ENCODE peak calls at places on chromosomes 12 and 14, in ten cellular contexts. O, W, J, M, S, G, V, T, P and R are unnamed samples.

GRCh38 chr12:49566361-49566760 is 1.6 kb downstream of the MCRS1 start:
- DNase-seq in W (no peak), P (no peak), G (no peak), O (no peak), J (no peak), M (no peak), T (no peak), V (no peak), S (no peak), R (no peak)

GRCh38 chr12:122459211-122459610 is 36.7 kb upstream of the CLIP1 start:
- DNase-seq in T (no peak), G (no peak), J (no peak), V (no peak), W (no peak), S (no peak), M (no peak), O (no peak), P (no peak), R (no peak)

GRCh38 chr12:63805704-63806672 is 26.3 kb downstream of the RXYLT1 start:
- DNase-seq in T (no peak), P (no peak), V (peak; percentile 65), G (peak; percentile 59), O (peak; percentile 91), J (no peak), S (no peak), W (peak; percentile 86), M (no peak), R (no peak)

GRCh38 chr14:71554323-71554722 is 377.9 kb upstream of the RGS6 start:
- DNase-seq in T (no peak), O (no peak), W (no peak), P (no peak), G (no peak), V (no peak), S (peak; percentile 34), J (no peak), M (no peak), R (no peak)

GRCh38 chr14:30779210-30779609 is 95.1 kb upstream of the COCH start:
- DNase-seq in T (peak; percentile 24), V (peak; percentile 89), G (no peak), J (peak; percentile 38), M (no peak), P (no peak), O (peak; percentile 4), S (no peak), W (peak; percentile 57), R (peak; percentile 28)

GRCh38 chr12:93621986-93622385 is 49.5 kb downstream of the SOCS2 start:
- DNase-seq in V (no peak), O (no peak), W (no peak), M (no peak), G (no peak), T (peak; percentile 57), S (no peak), P (no peak), J (peak; percentile 27), R (no peak)

GRCh38 chr12:80142640-80143039 is 43.3 kb downstream of the OTOGL start:
- DNase-seq in J (no peak), V (no peak), P (no peak), S (peak; percentile 5), W (no peak), G (no peak), O (no peak), M (no peak), T (no peak), R (peak; percentile 10)

GRCh38 chr14:76957224-76957881 is 71.2 kb downstream of the IRF2BPL start:
- DNase-seq in G (no peak), J (peak; percentile 28), S (peak; percentile 84), V (no peak), M (no peak), W (peak; percentile 44), P (peak; percentile 64), T (no peak), O (no peak), R (no peak)

GRCh38 chr12:114342651-114343050 is 63.3 kb downstream of the TBX5 start:
- DNase-seq in M (no peak), S (no peak), W (no peak), O (no peak), T (no peak), G (no peak), V (no peak), J (peak; percentile 26), P (no peak), R (no peak)

GRCh38 chr14:105929327-105930081 is 403.1 kb downstream of the TMEM121 start:
- DNase-seq in P (no peak), S (no peak), V (no peak), M (no peak), W (no peak), T (no peak), G (no peak), O (no peak), J (no peak), R (no peak)

GRCh38 chr12:9708853-9709252 is 24.0 kb downstream of the CLECL1 start:
- DNase-seq in J (no peak), G (no peak), W (no peak), P (no peak), M (no peak), T (no peak), O (no peak), V (no peak), S (no peak), R (no peak)

GRCh38 chr12:9707356-9707755 is 25.5 kb downstream of the CLECL1 start:
- DNase-seq in V (no peak), T (no peak), S (no peak), P (no peak), W (no peak), J (no peak), G (no peak), M (no peak), O (no peak), R (no peak)

GRCh38 chr12:9707864-9708808 is 24.8 kb downstream of the CLECL1 start:
- DNase-seq in P (peak; percentile 31), G (peak; percentile 31), J (peak; percentile 69), O (peak; percentile 68), M (no peak), W (no peak), S (peak; percentile 67), T (peak; percentile 71), V (peak; percentile 61), R (peak; percentile 29)

GRCh38 chr12:9702239-9702638 is 30.7 kb downstream of the CLECL1 start:
- DNase-seq in V (no peak), W (no peak), S (no peak), G (no peak), M (no peak), O (no peak), T (no peak), P (no peak), J (no peak), R (no peak)

DNA sequence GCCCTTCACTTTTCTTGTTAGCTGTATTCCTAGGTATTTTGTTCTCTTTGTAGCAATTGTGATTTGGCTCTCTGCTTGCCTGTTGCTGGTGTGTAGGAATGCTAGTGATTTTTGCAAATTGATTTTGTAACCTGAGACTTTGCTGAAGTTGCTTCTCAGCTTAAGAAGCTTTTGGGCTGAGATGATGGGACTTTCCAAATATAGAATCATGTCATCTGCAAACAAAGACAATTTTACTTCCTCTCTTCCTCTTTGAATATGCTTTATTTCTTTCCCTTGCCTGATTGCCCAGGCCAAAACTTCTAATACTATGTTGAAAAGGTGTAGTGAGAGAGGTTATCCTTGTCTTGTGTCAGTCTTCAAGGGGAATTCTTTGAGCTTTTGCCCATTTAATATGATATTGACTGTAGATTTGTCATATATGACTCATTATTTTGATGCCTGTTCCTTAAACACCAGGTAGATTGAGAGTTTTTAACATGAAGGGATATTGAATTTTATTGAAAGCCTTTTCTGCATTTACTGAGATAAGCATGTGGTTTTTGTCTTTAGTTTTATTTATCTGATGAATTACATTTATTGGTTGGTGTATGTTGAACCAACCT is 26.7 kb downstream of the CLECL1 start:
- DNase-seq in O (no peak), J (no peak), W (peak; percentile 41), M (no peak), P (no peak), G (no peak), T (no peak), S (no peak), V (peak; percentile 65), R (no peak)
- H3K4me2 ChIP-seq in O (no peak overlapping the region), J (no peak overlapping the region), W (peak overlapping the region; percentile 25), M (no peak overlapping the region), P (no peak overlapping the region), G (no peak overlapping the region), T (no peak overlapping the region), S (no peak overlapping the region), V (peak overlapping the region; percentile 36), R (no peak overlapping the region)

GRCh38 chr14:73725116-73726024 is 11.2 kb upstream of the PNMA1 start:
- DNase-seq in O (no peak), W (no peak), M (no peak), J (peak; percentile 68), G (no peak), V (no peak), S (peak; percentile 64), P (no peak), T (peak; percentile 26), R (no peak)
- H3K27ac ChIP-seq in O (peak overlapping the region; percentile 81), W (peak overlapping the region; percentile 88), M (no peak overlapping the region), J (peak overlapping the region; percentile 97), G (no peak overlapping the region), V (peak overlapping the region; percentile 70), S (no peak overlapping the region), P (no peak overlapping the region), T (peak overlapping the region; percentile 79), R (peak overlapping the region; percentile 61)

GRCh38 chr12:10366875-10367274 is 23.0 kb downstream of the KLRK1 start:
- DNase-seq in J (peak; percentile 63), M (no peak), W (no peak), V (peak; percentile 49), T (peak; percentile 78), P (no peak), O (peak; percentile 70), S (peak; percentile 49), G (peak; percentile 23), R (peak; percentile 23)

GRCh38 chr12:10363922-10364838 is 25.7 kb downstream of the KLRK1 start:
- DNase-seq in W (no peak), J (peak; percentile 66), M (no peak), P (no peak), S (peak; percentile 63), G (peak; percentile 18), T (peak; percentile 65), V (peak; percentile 40), O (no peak), R (peak; percentile 74)

GRCh38 chr12:10365716-10366433 is 24.0 kb downstream of the KLRK1 start:
- DNase-seq in V (peak; percentile 28), T (peak; percentile 42), W (no peak), J (peak; percentile 42), O (no peak), M (no peak), G (no peak), S (peak; percentile 42), P (no peak), R (peak; percentile 25)

GRCh38 chr12:10363665-10363921 is 26.2 kb downstream of the KLRK1 start:
- DNase-seq in M (no peak), V (no peak), G (no peak), J (no peak), P (no peak), T (no peak), W (no peak), O (no peak), S (no peak), R (peak; percentile 46)

GRCh38 chr12:10364839-10365681 is 24.8 kb downstream of the KLRK1 start:
- DNase-seq in T (peak; percentile 91), J (peak; percentile 88), O (peak; percentile 53), V (peak; percentile 79), S (peak; percentile 93), P (peak; percentile 33), W (peak; percentile 79), M (no peak), G (peak; percentile 53), R (peak; percentile 83)
- H3K4me2 ChIP-seq in T (peak overlapping the region; percentile 85), J (peak overlapping the region; percentile 92), O (peak overlapping the region; percentile 84), V (peak overlapping the region; percentile 93), S (peak overlapping the region; percentile 62), P (peak overlapping the region; percentile 78), W (peak overlapping the region; percentile 93), M (peak overlapping the region; percentile 75), G (peak overlapping the region; percentile 84), R (peak overlapping the region; percentile 86)

GRCh38 chr12:1629338-1630080 is 478 bp downstream of the WNT5B start:
- DNase-seq in S (peak; percentile 84), V (no peak), G (peak; percentile 32), T (no peak), J (no peak), M (no peak), P (peak; percentile 86), W (no peak), O (no peak), R (no peak)
- H3K27ac ChIP-seq in S (peak overlapping the region; percentile 13), V (no peak overlapping the region), G (no peak overlapping the region), T (no peak overlapping the region), J (no peak overlapping the region), M (no peak overlapping the region), P (peak overlapping the region; percentile 70), W (no peak overlapping the region), O (peak overlapping the region; percentile 82), R (no peak overlapping the region)